ENCODE peak calls at places on chromosomes 3 and 15, in six cellular contexts. B is GM12878, H is HepG2, N is upper lobe of left lung, O is A549, S is K562. C is an unnamed sample.

GRCh38 chr15:79314811-79315210 is 3.9 kb downstream of the TMED3 start:
- ATAC-seq in O (no peak), S (no peak), H (no peak), B (no peak), N (no peak), C (no peak)

GRCh38 chr15:80526556-80527340 is 122.6 kb downstream of the ARNT2 start:
- ATAC-seq in B (no peak), N (peak; percentile 65), S (no peak), O (no peak), H (no peak), C (peak; percentile 23)

GRCh38 chr3:33130144-33130543 is 16.3 kb downstream of the CRTAP start:
- ATAC-seq in H (no peak), O (no peak), B (no peak), N (no peak), S (no peak), C (no peak)

GRCh38 chr3:39839504-39839903 is 30.1 kb downstream of the MYRIP start:
- ATAC-seq in O (no peak), H (no peak), N (no peak), B (no peak), S (no peak), C (no peak)

GRCh38 chr3:190786898-190787297 is 75.6 kb downstream of the GMNC start:
- ATAC-seq in B (no peak), H (no peak), O (no peak), S (no peak), N (no peak), C (no peak)

GRCh38 chr15:61654918-61655317 is 405.3 kb downstream of the VPS13C start:
- ATAC-seq in O (no peak), S (no peak), H (no peak), N (no peak), B (no peak), C (peak; percentile 50)

GRCh38 chr15:74696398-74696729 is 540 bp upstream of the EDC3 start:
- ATAC-seq in B (peak; percentile 42), S (peak; percentile 56), H (peak; percentile 27), N (no peak), O (no peak), C (no peak)

GRCh38 chr15:62899090-62899493 is 143.5 kb upstream of the TPM1 start:
- ATAC-seq in O (no peak), B (no peak), N (no peak), S (no peak), H (no peak), C (peak; percentile 67)

GRCh38 chr3:147384210-147385058 is 21.9 kb downstream of the ZIC4 start:
- ATAC-seq in H (no peak), O (no peak), N (no peak), S (peak; percentile 88), B (peak; percentile 44), C (no peak)

GRCh38 chr15:101286471-101287114 is 8.5 kb downstream of the SNRPA1 start:
- ATAC-seq in B (no peak), O (no peak), H (no peak), S (no peak), N (no peak), C (no peak)

GRCh38 chr3:57803647-57804081 is 47.6 kb downstream of the SLMAP start:
- ATAC-seq in O (peak; percentile 85), N (peak; percentile 86), H (no peak), B (peak; percentile 66), S (peak; percentile 30), C (peak; percentile 90)

GRCh38 chr3:33035596-33035995 is 61.4 kb downstream of the GLB1 start:
- ATAC-seq in H (no peak), B (no peak), S (no peak), N (no peak), O (no peak), C (no peak)

GRCh38 chr3:11240496-11240895 is 31.7 kb upstream of the ATG7 start:
- ATAC-seq in O (no peak), S (no peak), H (no peak), N (no peak), B (no peak), C (no peak)

GRCh38 chr15:38127306-38127731 is 125.3 kb upstream of the SPRED1 start:
- ATAC-seq in H (no peak), B (no peak), S (no peak), N (no peak), O (no peak), C (no peak)

GRCh38 chr3:188198760-188199327 is 44.9 kb downstream of the LPP start:
- ATAC-seq in S (no peak), H (no peak), B (no peak), N (no peak), O (no peak), C (peak; percentile 45)

GRCh38 chr15:38377547-38378161 is 76.3 kb upstream of the FAM98B start:
- ATAC-seq in B (no peak), H (no peak), N (peak; percentile 13), O (no peak), S (no peak), C (no peak)

GRCh38 chr15:83475551-83475950 is 28.4 kb downstream of the SH3GL3 start:
- ATAC-seq in B (no peak), O (no peak), N (no peak), H (no peak), S (no peak), C (no peak)

GRCh38 chr3:177236704-177237103 is 39.4 kb upstream of the TBL1XR1 start:
- ATAC-seq in N (no peak), H (no peak), O (no peak), S (peak; percentile 69), B (no peak), C (no peak)

GRCh38 chr15:72141171-72142084 is 23.2 kb downstream of the SENP8 start:
- ATAC-seq in N (no peak), O (no peak), B (peak; percentile 100), H (no peak), S (no peak), C (no peak)

GRCh38 chr3:66038726-66039589 is at the start of gene MAGI1:
- ATAC-seq in O (peak; percentile 92), B (peak; percentile 89), H (peak; percentile 87), N (peak; percentile 94), S (peak; percentile 95), C (peak; percentile 93)

GRCh38 chr3:119647843-119648575 is 12.4 kb downstream of the POPDC2 start:
- ATAC-seq in N (no peak), B (no peak), O (no peak), S (no peak), H (no peak), C (peak; percentile 9)

GRCh38 chr15:66746231-66746605 is 44.2 kb downstream of the SMAD6 start:
- ATAC-seq in O (no peak), B (no peak), H (no peak), S (no peak), N (no peak), C (no peak)

GRCh38 chr15:66235866-66236265 is 17.7 kb downstream of the MEGF11 start:
- ATAC-seq in N (no peak), S (no peak), H (no peak), B (peak; percentile 38), O (no peak), C (no peak)

GRCh38 chr3:66406186-66406585 is 94.6 kb downstream of the LRIG1 start:
- ATAC-seq in H (no peak), N (no peak), B (no peak), S (no peak), O (no peak), C (peak; percentile 76)

GRCh38 chr3:52141751-52142150 is 12.5 kb downstream of the POC1A start:
- ATAC-seq in S (no peak), O (no peak), N (no peak), B (no peak), H (no peak), C (no peak)

GRCh38 chr15:58526647-58527192 is 94.9 kb downstream of the LIPC start:
- ATAC-seq in S (no peak), B (no peak), O (no peak), N (peak; percentile 72), H (no peak), C (peak; percentile 35)

GRCh38 chr15:33029247-33029646 is 165.3 kb downstream of the FMN1 start:
- ATAC-seq in B (no peak), N (no peak), S (no peak), H (no peak), O (no peak), C (no peak)

DNA sequence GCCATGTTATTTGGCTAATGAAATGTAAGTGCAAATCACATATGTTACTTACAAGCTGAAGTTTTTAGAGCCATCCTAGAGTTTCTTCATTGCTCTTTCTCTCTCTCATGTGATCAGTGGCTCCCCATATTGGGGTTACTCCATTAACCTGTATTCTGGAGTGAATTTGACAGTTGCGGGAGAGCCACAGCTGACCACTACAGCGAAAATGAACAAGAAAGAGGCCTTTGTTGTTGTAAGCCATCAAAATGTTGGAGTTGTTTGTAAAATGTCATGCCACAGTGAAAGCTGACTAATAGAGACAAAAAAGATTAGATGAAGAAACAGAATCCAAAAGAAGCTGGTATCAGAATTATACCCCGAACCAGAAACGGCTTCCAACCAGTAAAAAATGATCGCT is 61.5 kb downstream of the GBE1 start:
- ATAC-seq in N (no peak), H (no peak), S (no peak), O (no peak), B (no peak), C (no peak)
- TF ChIP-seq POLR2A in N (no peak), H (no peak), S (no peak), O (no peak), B (no peak), C (no peak)

GRCh38 chr15:26160343-26160742 is 297.2 kb upstream of the ATP10A start:
- ATAC-seq in S (no peak), O (no peak), N (no peak), H (no peak), B (no peak), C (no peak)

GRCh38 chr15:26156041-26156440 is 292.9 kb upstream of the ATP10A start:
- ATAC-seq in S (no peak), B (no peak), O (no peak), N (no peak), H (no peak), C (no peak)

GRCh38 chr15:26158176-26158575 is 295.0 kb upstream of the ATP10A start:
- ATAC-seq in O (no peak), H (no peak), S (no peak), B (no peak), N (no peak), C (no peak)

GRCh38 chr15:26157081-26157480 is 294.0 kb upstream of the ATP10A start:
- ATAC-seq in O (no peak), N (no peak), B (no peak), H (no peak), S (no peak), C (peak; percentile 64)
- TF ChIP-seq EP300 in O (no peak), N (no peak), B (no peak), H (no peak), S (no peak), C (no peak)

GRCh38 chr3:14406336-14406735 is 3.9 kb downstream of the SLC6A6 start:
- ATAC-seq in B (no peak), H (no peak), N (no peak), S (no peak), O (no peak), C (no peak)
- TF ChIP-seq POLR2A in B (no peak), H (no peak), N (no peak), S (no peak), O (no peak), C (no peak)

GRCh38 chr3:85838921-85839320 is 880.1 kb downstream of the CADM2 start:
- ATAC-seq in N (no peak), S (no peak), H (no peak), O (no peak), B (no peak), C (no peak)

GRCh38 chr3:85835857-85836470 is 877.2 kb downstream of the CADM2 start:
- ATAC-seq in S (no peak), O (no peak), N (no peak), B (no peak), H (no peak), C (no peak)

GRCh38 chr3:85842081-85842480 is 883.3 kb downstream of the CADM2 start:
- ATAC-seq in N (no peak), S (no peak), H (no peak), O (no peak), B (no peak), C (no peak)

GRCh38 chr3:85837402-85837801 is 878.6 kb downstream of the CADM2 start:
- ATAC-seq in H (no peak), N (no peak), S (no peak), B (no peak), O (no peak), C (no peak)
- TF ChIP-seq EP300 in H (no peak), N (no peak), S (no peak), B (no peak), O (no peak), C (no peak)

C was measured in gastroesophageal sphincter.